ENCODE peak calls at places on chromosome 15, in five cellular contexts. D, H, B, V and I are unnamed samples.
A peak's percentile ranks its signal among the peaks of the same experiment; 100 is the strongest.

GRCh38 chr15:100559330-100559729 is 30.6 kb upstream of the CERS3 start:
- DNase-seq in D (no peak), H (no peak), B (no peak), V (peak; percentile 3), I (no peak)

GRCh38 chr15:85955501-85956391 is 123.9 kb upstream of the AGBL1 start:
- DNase-seq in D (no peak), H (no peak), B (peak; percentile 27), V (no peak), I (peak; percentile 23)

GRCh38 chr15:68542348-68542747 is 36.4 kb upstream of the CORO2B start:
- DNase-seq in D (no peak), H (no peak), B (no peak), V (no peak), I (no peak)

GRCh38 chr15:86183765-86184491 is 104.3 kb downstream of the AGBL1 start:
- DNase-seq in D (no peak), H (no peak), B (no peak), V (no peak), I (no peak)

GRCh38 chr15:36831125-36831914 is 251.9 kb downstream of the CDIN1 start:
- DNase-seq in D (no peak), H (no peak), B (peak; percentile 53), V (no peak), I (no peak)

GRCh38 chr15:58475573-58476524 is 44.1 kb downstream of the LIPC start:
- DNase-seq in D (no peak), H (no peak), B (no peak), V (peak; percentile 94), I (no peak)

GRCh38 chr15:64155802-64156651 is 4.5 kb downstream of the SNX22 start:
- DNase-seq in D (no peak), H (no peak), B (no peak), V (no peak), I (no peak)

GRCh38 chr15:93047621-93048425 is 41.2 kb downstream of the RGMA start:
- DNase-seq in D (no peak), H (no peak), B (no peak), V (no peak), I (no peak)

GRCh38 chr15:33016405-33017024 is 178.0 kb downstream of the FMN1 start:
- DNase-seq in D (no peak), H (no peak), B (no peak), V (no peak), I (no peak)

GRCh38 chr15:31758126-31758525 is 272.2 kb upstream of the CHRNA7 start:
- DNase-seq in D (peak; percentile 16), H (peak; percentile 16), B (peak; percentile 9), V (no peak), I (peak; percentile 81)

GRCh38 chr15:77856718-77857346 is 220.7 kb downstream of the TBC1D2B start:
- DNase-seq in D (no peak), H (no peak), B (no peak), V (no peak), I (no peak)

GRCh38 chr15:100115066-100115710 is 226.6 kb downstream of the ADAMTS17 start:
- DNase-seq in D (no peak), H (no peak), B (no peak), V (no peak), I (no peak)

GRCh38 chr15:60590935-60591490 is 112.1 kb upstream of the ICE2 start:
- DNase-seq in D (no peak), H (no peak), B (no peak), V (peak; percentile 96), I (peak; percentile 34)

GRCh38 chr15:60932051-60932915 is 296.8 kb downstream of the RORA start:
- DNase-seq in D (no peak), H (peak; percentile 19), B (no peak), V (no peak), I (peak; percentile 35)

GRCh38 chr15:64430000-64430735 is 30.2 kb upstream of the ZNF609 start:
- DNase-seq in D (peak; percentile 62), H (no peak), B (peak; percentile 65), V (no peak), I (no peak)

GRCh38 chr15:93035953-93036810 is 52.8 kb downstream of the RGMA start:
- DNase-seq in D (peak; percentile 77), H (peak; percentile 37), B (no peak), V (peak; percentile 28), I (peak; percentile 61)

GRCh38 chr15:48866141-48866563 is 11.8 kb upstream of the EID1 start:
- DNase-seq in D (no peak), H (no peak), B (no peak), V (no peak), I (no peak)

GRCh38 chr15:76987896-76988860 is 6.7 kb upstream of the PSTPIP1 start:
- DNase-seq in D (peak; percentile 52), H (no peak), B (peak; percentile 90), V (no peak), I (no peak)

GRCh38 chr15:101031203-101031602 is 112.0 kb downstream of the LRRK1 start:
- DNase-seq in D (no peak), H (no peak), B (no peak), V (no peak), I (no peak)

DNA sequence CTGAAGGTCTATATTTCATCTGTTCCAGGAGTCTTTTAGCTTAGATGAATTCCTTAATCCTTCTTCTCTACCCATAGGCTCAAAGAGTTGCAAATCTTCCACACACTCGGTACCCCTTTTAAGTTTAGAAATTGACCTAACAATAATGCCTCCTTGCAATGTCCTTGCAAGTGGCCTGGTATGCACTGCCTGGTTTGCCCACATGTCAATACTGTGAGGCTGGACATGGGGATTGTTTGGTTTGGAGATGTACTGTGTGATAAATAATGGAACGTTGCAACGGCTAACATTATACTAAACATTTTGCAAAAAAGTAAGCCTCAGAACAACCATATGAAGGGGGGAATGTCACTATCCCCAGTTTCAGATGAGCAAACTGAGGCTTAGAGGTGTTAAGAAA is 22.4 kb upstream of the TPM1 start:
- DNase-seq in D (no peak), H (no peak), B (no peak), V (no peak), I (no peak)
- H3K27ac ChIP-seq in D (no peak overlapping the region), H (no peak overlapping the region), B (no peak overlapping the region), V (no peak overlapping the region), I (peak overlapping the region; percentile 59)

DNA sequence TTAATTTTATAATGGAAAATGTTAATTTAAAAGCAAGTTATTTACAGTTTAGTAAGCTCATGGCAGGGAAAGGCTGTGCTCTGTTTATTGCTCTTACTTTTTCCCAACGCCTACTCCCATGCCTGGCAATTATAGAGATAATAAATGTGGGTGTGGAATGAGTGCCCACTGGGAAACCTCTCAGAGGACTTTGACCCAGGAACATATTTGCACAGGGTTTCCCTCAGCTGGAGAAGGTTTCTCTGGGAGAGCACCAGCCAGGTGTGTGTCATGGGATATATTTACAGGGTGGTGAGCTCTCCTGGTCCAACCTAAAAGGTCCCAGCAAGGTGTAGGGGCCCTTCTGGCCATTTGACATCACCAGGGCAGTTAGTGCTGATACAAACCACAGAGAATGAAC is 27.9 kb downstream of the ZNF710 start:
- DNase-seq in D (no peak), H (no peak), B (no peak), V (peak; percentile 72), I (no peak)
- TF ChIP-seq POLR2A in D (no peak), H (no peak), B (no peak), V (no peak), I (no peak)

DNA sequence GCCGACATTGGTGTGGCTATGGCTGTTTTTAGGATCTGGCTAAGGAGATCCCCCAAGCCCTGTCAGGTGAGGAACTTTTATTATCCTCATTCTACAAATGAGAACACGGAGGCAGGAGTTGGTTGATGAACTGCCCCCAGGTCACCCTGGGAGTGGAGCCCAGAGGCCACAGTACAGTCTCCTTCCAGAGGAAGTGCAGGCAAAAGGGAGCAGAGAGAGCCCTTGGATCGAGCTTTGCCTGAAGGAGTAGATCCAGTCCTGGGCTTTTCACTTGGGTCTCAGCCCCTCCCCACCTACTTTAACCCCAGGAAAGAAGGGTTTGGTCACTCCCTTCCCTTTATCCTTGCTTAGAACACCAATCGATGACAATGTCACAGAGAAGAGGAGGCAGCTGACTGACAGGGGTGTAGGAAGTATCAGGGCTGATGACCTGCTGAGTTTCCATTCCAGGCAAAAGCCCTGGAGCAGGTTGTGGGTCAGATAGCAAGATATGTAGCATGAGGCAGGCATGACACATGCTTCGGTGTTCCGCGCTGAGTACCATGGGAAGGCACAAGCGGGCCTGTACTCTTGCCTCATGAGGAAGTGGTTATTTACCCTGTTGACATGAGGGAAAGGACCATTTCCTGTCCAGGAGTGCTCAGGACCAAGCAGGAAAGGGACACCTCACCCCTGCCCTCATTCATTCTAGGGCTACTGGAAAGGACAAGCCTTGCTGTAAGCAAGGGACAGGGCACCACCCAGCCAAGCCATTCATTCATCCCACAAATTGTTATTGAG is 5.8 kb upstream of the PLA2G4D start:
- DNase-seq in D (no peak), H (no peak), B (no peak), V (no peak), I (no peak)
- TF ChIP-seq REST in D (no peak), H (no peak), B (no peak), V (no peak), I (no peak)

GRCh38 chr15:91942676-91943417 is 89.3 kb downstream of the SLCO3A1 start:
- DNase-seq in D (no peak), H (peak; percentile 28), B (no peak), V (peak; percentile 27), I (peak; percentile 64)
- H3K27ac ChIP-seq in D (no peak overlapping the region), H (no peak overlapping the region), B (no peak overlapping the region), V (no peak overlapping the region), I (peak overlapping the region; percentile 53)

DNA sequence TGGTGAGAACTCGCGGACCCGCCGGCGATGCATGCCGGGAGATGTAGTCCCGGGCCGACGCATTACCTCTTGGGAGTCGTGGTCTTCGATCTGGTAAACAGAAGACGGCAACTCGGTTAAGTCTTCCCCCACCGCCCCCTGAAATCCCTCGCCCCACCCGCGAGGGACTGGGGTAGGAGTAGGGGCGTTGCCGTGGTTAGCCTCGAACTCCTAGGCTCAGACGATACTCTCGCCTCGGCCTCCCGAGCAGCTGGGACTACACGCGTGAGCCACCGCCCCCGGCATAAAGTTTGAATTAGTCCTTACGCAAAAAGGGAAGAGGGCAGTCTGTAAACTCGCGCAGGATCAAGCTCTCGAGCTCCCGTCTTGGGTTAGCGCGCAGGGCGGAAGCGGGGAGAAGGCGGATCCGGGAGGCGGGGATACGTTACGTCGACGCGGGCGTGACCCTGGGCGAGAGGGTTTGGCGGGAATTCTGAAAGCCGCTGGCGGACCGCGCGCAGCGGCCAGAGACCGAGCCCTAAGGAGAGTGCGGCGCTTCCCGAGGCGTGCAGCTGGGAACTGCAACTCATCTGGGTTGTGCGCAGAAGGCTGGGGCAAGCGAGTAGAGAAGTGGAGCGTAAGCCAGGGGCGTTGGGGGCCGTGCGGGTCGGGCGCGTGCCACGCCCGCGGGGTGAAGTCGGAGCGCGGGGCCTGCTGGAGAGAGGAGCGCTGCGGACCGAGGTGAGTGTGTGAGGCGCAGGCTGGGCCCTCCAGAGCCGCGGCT is at the start of gene RAD51:
- DNase-seq in D (peak; percentile 93), H (peak; percentile 87), B (peak; percentile 84), V (peak; percentile 89), I (peak; percentile 83)
- TF ChIP-seq POLR2A in D (peak; percentile 95), H (peak; percentile 65), B (peak; percentile 82), V (peak; percentile 68), I (peak; percentile 47)

GRCh38 chr15:98647026-98647773 is 1.1 kb upstream of the IGF1R start:
- DNase-seq in D (peak; percentile 77), H (peak; percentile 22), B (no peak), V (peak; percentile 51), I (peak; percentile 91)
- TF ChIP-seq REST in D (peak; percentile 29), H (no peak), B (no peak), V (no peak), I (no peak)